ENCODE peak calls at places on chromosomes 11 and 22, in eight cellular contexts. S, E, G, W, N, C, D and F are unnamed samples. For H3K4me1, the result is how much of the 10 kb centered on the place peaks cover.

GRCh38 chr11:130644187-130644586 is 195.7 kb downstream of the ADAMTS15 start:
- DNase-seq in N (no peak), E (peak), W (no peak), D (peak), S (peak), C (no peak), G (peak), F (no peak)

GRCh38 chr11:113242767-113243397 is 71.5 kb upstream of the TTC12 start:
- DNase-seq in D (no peak), E (peak), G (no peak), N (no peak), W (no peak), C (no peak), S (no peak), F (no peak)

GRCh38 chr11:117690484-117691205 is 106.4 kb downstream of the DSCAML1 start:
- DNase-seq in W (no peak), D (no peak), G (no peak), E (no peak), S (no peak), C (no peak), N (no peak), F (no peak)

GRCh38 chr11:91804057-91804456 is 420.6 kb upstream of the FAT3 start:
- DNase-seq in D (no peak), W (peak), N (no peak), S (no peak), C (no peak), E (peak), G (no peak), F (no peak)

GRCh38 chr11:76166314-76166713 is 40.0 kb downstream of the WNT11 start:
- DNase-seq in D (no peak), E (peak), N (no peak), G (no peak), C (no peak), W (no peak), S (no peak), F (no peak)

GRCh38 chr11:58844600-58844999 is at the start of gene GLYATL2:
- DNase-seq in S (no peak), G (no peak), W (no peak), C (no peak), E (no peak), D (no peak), N (no peak), F (no peak)

GRCh38 chr22:21044931-21045584 is 688 bp upstream of the LRRC74B start:
- DNase-seq in G (no peak), E (peak), D (no peak), W (peak), S (no peak), N (peak), C (no peak), F (no peak)

GRCh38 chr11:9075441-9076000 is 15.9 kb downstream of the SCUBE2 start:
- DNase-seq in E (no peak), C (no peak), G (no peak), W (peak), D (no peak), N (no peak), S (peak), F (no peak)

GRCh38 chr11:44729065-44729464 is 2.3 kb downstream of the TSPAN18 start:
- DNase-seq in N (no peak), S (no peak), C (peak), E (peak), W (no peak), D (no peak), G (no peak), F (no peak)

GRCh38 chr11:63022422-63022821 is 6.8 kb upstream of the SLC22A8 start:
- DNase-seq in C (no peak), G (no peak), E (no peak), S (no peak), W (no peak), D (no peak), N (no peak), F (no peak)

GRCh38 chr11:96781082-96781481 is 391.3 kb downstream of the JRKL start:
- DNase-seq in G (no peak), D (no peak), W (no peak), S (no peak), N (no peak), C (peak), E (no peak), F (no peak)

GRCh38 chr11:126046796-126047195 is 15.9 kb downstream of the CDON start:
- DNase-seq in N (no peak), D (no peak), S (no peak), C (peak), G (no peak), E (no peak), W (no peak), F (no peak)

GRCh38 chr11:128061321-128061871 is 526.0 kb downstream of the ETS1 start:
- DNase-seq in N (no peak), G (no peak), E (peak), D (no peak), W (no peak), C (no peak), S (no peak), F (no peak)

GRCh38 chr11:61507962-61508824 is at the start of gene LRRC10B:
- DNase-seq in E (peak), S (no peak), G (peak), N (peak), D (no peak), W (peak), C (no peak), F (no peak)

GRCh38 chr11:130403301-130403804 is 25.1 kb downstream of the ADAMTS8 start:
- DNase-seq in G (peak), S (no peak), C (no peak), D (no peak), N (no peak), E (peak), W (no peak), F (no peak)

GRCh38 chr22:38829485-38829884 is 14.3 kb downstream of the NPTXR start:
- DNase-seq in D (no peak), S (no peak), N (no peak), C (no peak), E (no peak), G (no peak), W (no peak), F (no peak)

GRCh38 chr11:113470233-113470632 is 5.0 kb downstream of the DRD2 start:
- DNase-seq in G (no peak), E (no peak), W (peak), D (no peak), N (no peak), C (no peak), S (no peak), F (no peak)

GRCh38 chr11:104060820-104061219 is 24.4 kb downstream of the DDI1 start:
- DNase-seq in W (no peak), N (no peak), C (no peak), S (no peak), G (no peak), D (no peak), E (no peak), F (no peak)

GRCh38 chr11:102436546-102436945 is 16.0 kb downstream of the TMEM123 start:
- DNase-seq in G (no peak), S (no peak), C (no peak), D (no peak), W (no peak), N (no peak), E (no peak), F (no peak)

GRCh38 chr11:70662691-70663098 is 264.4 kb downstream of the CTTN start:
- DNase-seq in C (no peak), W (peak), G (no peak), N (no peak), D (no peak), S (no peak), E (peak), F (no peak)

GRCh38 chr22:48279465-48279765 is 1517.0 kb downstream of the TBC1D22A start:
- DNase-seq in N (no peak), W (no peak), E (no peak), D (no peak), G (no peak), S (no peak), C (no peak), F (no peak)

GRCh38 chr11:36976740-36977139 is 378.7 kb upstream of the RAG2 start:
- DNase-seq in W (no peak), D (no peak), C (no peak), E (no peak), N (no peak), S (no peak), G (no peak), F (no peak)

GRCh38 chr11:8229299-8230177 is 34.1 kb downstream of the LMO1 start:
- DNase-seq in D (no peak), S (peak), W (peak), E (no peak), N (no peak), G (peak), C (no peak), F (no peak)

DNA sequence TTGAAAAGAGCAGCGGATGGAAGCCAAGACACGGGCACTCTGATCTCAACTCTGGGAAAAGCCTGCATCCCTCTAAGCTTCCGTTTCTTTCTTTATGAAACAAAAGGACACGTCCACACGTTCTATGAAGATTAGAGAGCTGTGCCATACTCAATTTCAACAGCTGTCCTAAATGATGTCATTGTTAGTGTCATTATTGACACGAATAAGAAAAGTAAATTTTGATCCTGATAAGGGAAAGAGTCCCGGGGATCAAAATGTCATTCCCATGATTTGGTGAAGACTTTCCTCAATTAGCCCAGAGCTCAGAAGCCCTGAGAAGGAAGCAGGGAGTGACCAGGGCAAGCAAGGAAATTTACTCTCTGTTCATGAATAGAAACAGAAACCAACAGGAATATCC is 356.7 kb downstream of the LARGE1 start:
- DNase-seq in G (no peak), N (no peak), W (no peak), D (no peak), E (no peak), C (no peak), S (no peak), F (no peak)
- H3K4me1 ChIP-seq in G (under half), N (under half), W (under half), D (under half), E (under half), C (under half), S (under half), F (under half)

GRCh38 chr22:33871935-33872334 is 48.3 kb downstream of the LARGE1 start:
- DNase-seq in E (no peak), G (no peak), S (no peak), C (no peak), W (no peak), N (no peak), D (no peak), F (no peak)
- TF ChIP-seq POLR2AphosphoS5 in E (no peak), G (no peak), S (no peak), C (no peak), W (no peak), N (no peak), D (no peak), F (no peak)

GRCh38 chr11:67698247-67698646 is 23.8 kb upstream of the ALDH3B2 start:
- DNase-seq in N (peak), W (no peak), S (no peak), G (no peak), C (no peak), D (no peak), E (peak), F (no peak)
- TF ChIP-seq CTCF in N (peak), W (peak), S (no peak), G (no peak), C (no peak), D (no peak), E (peak), F (no peak)

GRCh38 chr22:45964372-45964771 is 12.6 kb downstream of the WNT7B start:
- DNase-seq in S (no peak), N (no peak), E (no peak), D (no peak), C (no peak), G (no peak), W (no peak), F (no peak)

GRCh38 chr22:45966892-45967365 is 10.0 kb downstream of the WNT7B start:
- DNase-seq in G (no peak), C (no peak), S (no peak), W (no peak), N (no peak), D (no peak), E (peak), F (no peak)

GRCh38 chr22:45964926-45965564 is 11.9 kb downstream of the WNT7B start:
- DNase-seq in E (no peak), W (no peak), D (no peak), N (no peak), G (no peak), S (no peak), C (no peak), F (no peak)

GRCh38 chr22:45966320-45966891 is 10.6 kb downstream of the WNT7B start:
- DNase-seq in G (no peak), W (no peak), D (no peak), S (no peak), N (no peak), C (no peak), E (no peak), F (no peak)

DNA sequence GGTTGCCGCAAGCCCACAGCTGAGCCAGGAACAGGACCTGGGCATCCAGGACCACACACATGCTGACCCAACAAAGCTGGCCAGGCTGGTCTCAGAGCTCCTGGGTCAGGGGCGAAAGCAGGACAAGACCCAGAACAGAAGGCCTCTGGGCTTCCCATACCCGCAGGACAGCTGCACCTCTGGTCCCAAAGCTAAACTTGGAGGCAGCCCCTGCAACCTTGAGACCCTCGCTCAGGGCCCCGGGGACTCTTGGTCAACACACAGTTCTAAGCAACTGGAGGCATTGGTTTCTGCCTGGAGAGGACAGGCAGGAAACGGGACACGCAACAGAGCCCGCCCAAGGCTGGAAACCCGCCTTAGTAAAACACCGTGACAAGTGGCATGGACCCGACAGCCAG is 11.4 kb downstream of the WNT7B start:
- DNase-seq in W (no peak), D (no peak), S (no peak), N (no peak), E (no peak), C (no peak), G (no peak), F (no peak)
- H3K4me1 ChIP-seq in W (under half), D (under half), S (under half), N (under half), E (under half), C (under half), G (under half), F (under half)

DNA sequence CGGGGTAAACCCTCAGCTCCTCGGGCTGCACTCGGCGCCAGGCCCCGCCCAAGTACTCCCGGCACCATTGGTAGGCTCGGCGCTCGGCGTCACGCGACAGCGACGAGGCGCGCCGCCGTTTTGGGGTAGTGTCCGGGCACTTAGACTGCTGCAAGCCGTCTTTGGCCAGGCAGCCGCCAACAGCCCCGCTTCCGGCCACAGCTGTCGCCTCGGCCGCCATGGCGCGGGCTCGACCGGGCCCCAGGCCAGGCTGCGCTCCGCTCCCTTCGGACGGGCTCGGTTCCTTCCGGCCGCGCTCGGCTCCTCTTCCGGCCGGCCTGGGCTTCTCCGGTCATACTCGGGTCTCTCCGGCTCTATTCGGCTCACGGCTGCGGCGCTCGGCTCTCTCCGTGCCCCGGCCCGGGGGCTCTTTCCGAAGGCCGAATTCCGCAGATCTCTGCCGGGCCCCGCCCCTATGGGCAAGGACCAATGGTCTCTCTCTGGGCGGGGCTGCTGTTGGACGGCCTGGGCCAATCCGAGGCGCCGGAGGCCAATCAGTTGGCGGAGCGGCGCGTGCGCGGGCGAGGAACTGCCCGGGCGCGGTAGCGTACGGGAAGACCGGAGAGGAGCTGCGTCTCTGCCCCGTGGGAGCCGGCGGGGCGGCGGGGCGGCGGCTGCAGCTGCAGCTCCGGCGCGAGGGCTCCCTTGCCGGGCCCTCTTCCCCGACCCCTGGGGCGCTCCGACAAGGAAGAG is at the start of gene CHKB:
- DNase-seq in W (peak), D (peak), E (peak), S (peak), N (peak), G (peak), C (peak), F (peak)
- TF ChIP-seq POLR2AphosphoS5 in W (peak), D (peak), E (peak), S (peak), N (no peak), G (peak), C (peak), F (peak)

DNA sequence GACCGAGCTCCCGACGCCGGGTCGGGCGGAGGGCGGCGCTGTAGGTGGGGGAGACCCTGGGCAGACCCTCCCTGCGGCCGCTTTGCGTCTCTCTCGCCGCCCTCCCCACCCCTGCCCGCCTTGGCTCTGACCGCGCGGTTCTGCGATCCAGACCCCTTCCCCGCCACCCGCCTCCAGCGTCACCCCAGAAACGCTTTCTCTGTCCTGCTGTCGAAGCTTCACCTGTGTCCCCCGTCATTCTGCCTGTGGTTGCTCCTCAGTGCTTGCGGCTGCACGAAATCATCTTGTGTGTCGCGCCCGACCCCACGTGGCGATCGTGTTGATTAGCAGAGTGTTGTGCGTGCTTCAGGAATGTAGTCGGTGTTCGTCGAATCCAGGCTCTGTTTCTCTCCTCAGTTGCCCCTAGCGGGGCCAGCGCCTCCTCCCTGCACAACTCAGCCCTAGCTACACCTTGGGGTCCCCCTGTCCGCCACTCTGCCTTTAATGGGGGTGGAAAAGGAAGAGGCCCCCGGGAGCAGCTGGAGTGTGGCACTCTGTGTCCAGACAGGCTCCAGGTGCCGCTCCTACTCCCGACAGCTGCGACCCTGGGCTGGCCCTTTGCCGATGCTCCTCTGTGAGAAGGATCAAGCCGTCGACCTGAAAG is 851 bp downstream of the PTDSS2 start:
- DNase-seq in G (peak), N (peak), C (peak), S (peak), W (peak), E (peak), D (no peak), F (peak)
- TF ChIP-seq CTCF in G (peak), N (peak), C (no peak), S (no peak), W (peak), E (peak), D (peak), F (no peak)

GRCh38 chr22:37273846-37274225 is 8.5 kb upstream of the CYTH4 start:
- DNase-seq in G (no peak), S (no peak), D (no peak), E (no peak), C (no peak), N (no peak), W (no peak), F (no peak)

GRCh38 chr22:37276771-37277170 is 5.5 kb upstream of the CYTH4 start:
- DNase-seq in G (no peak), N (no peak), W (no peak), C (no peak), E (no peak), S (no peak), D (no peak), F (no peak)

GRCh38 chr22:37274380-37274862 is 7.9 kb upstream of the CYTH4 start:
- DNase-seq in W (no peak), G (peak), S (peak), C (no peak), E (no peak), N (no peak), D (no peak), F (no peak)

GRCh38 chr22:37275134-37275533 is 7.2 kb upstream of the CYTH4 start:
- DNase-seq in G (no peak), S (no peak), D (no peak), C (no peak), E (no peak), W (no peak), N (no peak), F (no peak)

DNA sequence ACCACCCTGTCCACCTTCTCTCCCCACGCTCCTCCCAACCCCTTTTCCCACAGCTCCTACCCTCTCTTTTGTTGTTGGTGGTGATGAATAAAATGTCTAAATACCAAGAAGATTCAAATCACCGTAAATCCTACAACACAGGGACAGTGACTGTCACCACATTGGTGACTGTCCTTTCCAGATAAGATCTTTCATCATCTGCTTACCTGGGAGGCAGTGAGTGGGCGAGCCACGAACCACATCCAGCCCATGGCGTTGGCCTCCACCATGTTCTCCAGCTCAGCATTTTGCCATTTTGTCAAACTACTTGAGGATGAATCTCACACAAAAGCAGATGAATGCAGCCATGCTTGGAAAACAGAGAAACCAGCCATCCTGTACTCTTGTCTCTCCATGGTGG is 6.7 kb upstream of the CYTH4 start:
- DNase-seq in G (no peak), C (no peak), E (no peak), S (no peak), W (no peak), D (no peak), N (no peak), F (no peak)
- H3K4me1 ChIP-seq in G (under half), C (under half), E (under half), S (under half), W (under half), D (under half), N (under half), F (under half)

DNA sequence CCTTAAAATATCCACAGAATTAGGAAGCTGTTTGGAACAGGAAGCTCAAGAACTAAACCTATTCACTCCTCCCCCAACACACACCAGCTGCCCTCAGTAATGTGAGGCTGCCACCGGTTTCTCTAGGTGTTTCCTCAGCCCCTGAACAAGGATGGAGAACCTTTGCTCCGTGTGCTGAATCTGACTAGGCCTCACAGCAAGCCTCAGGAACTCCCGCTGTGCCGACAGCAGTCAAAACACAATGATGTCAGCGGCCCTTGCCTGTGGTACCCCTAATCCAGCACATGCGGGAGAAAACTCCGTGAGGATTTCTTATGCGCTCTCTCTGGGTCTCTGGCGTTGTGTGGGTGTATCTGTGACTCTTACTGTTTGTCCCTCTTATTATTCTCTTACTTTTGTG is 153.3 kb downstream of the EFCAB6 start:
- DNase-seq in D (peak), G (no peak), S (no peak), C (no peak), W (no peak), E (peak), N (no peak), F (no peak)
- TF ChIP-seq POLR2AphosphoS5 in D (no peak), G (no peak), S (no peak), C (no peak), W (no peak), E (no peak), N (no peak), F (no peak)